ENCODE peak calls at places on chromosomes 7 and 10, in five cellular contexts. P, U, F, R and D are unnamed samples.

GRCh38 chr10:119383174-119383856 is 159.2 kb downstream of the RGS10 start:
- DNase-seq in P (no peak), U (no peak), F (no peak), R (no peak), D (no peak)

GRCh38 chr7:156490021-156490800 is 150.4 kb upstream of the RNF32 start:
- DNase-seq in P (no peak), U (no peak), F (no peak), R (no peak), D (no peak)

GRCh38 chr7:98346515-98347069 is 54.3 kb downstream of the BAIAP2L1 start:
- DNase-seq in P (no peak), U (no peak), F (no peak), R (no peak), D (no peak)

GRCh38 chr10:110923856-110924493 is 4.6 kb downstream of the SHOC2 start:
- DNase-seq in P (no peak), U (no peak), F (no peak), R (no peak), D (no peak)

GRCh38 chr10:122748496-122748895 is 48.9 kb upstream of the C10orf120 start:
- DNase-seq in P (no peak), U (no peak), F (no peak), R (no peak), D (no peak)

GRCh38 chr7:114310344-114311118 is 104.1 kb upstream of the FOXP2 start:
- DNase-seq in P (no peak), U (no peak), F (no peak), R (peak), D (no peak)

GRCh38 chr7:1947586-1948217 is 277.6 kb downstream of the ELFN1 start:
- DNase-seq in P (peak), U (no peak), F (no peak), R (no peak), D (no peak)

GRCh38 chr7:92517626-92518025 is 10.7 kb downstream of the PEX1 start:
- DNase-seq in P (no peak), U (no peak), F (no peak), R (peak), D (no peak)

GRCh38 chr10:130512936-130513335 is 376.7 kb downstream of the GLRX3 start:
- DNase-seq in P (no peak), U (no peak), F (no peak), R (no peak), D (no peak)

GRCh38 chr7:76364198-76364584 is 5.4 kb upstream of the YWHAG start:
- DNase-seq in P (no peak), U (no peak), F (no peak), R (peak), D (no peak)
- H3K4me3 ChIP-seq in P (peak), U (no peak), F (no peak), R (peak), D (no peak)

GRCh38 chr10:95296764-95297163 is 6.0 kb upstream of the PDLIM1 start:
- DNase-seq in P (no peak), U (no peak), F (no peak), R (no peak), D (no peak)

GRCh38 chr10:95295031-95295755 is 4.4 kb upstream of the PDLIM1 start:
- DNase-seq in P (peak), U (peak), F (peak), R (peak), D (no peak)

GRCh38 chr10:95300140-95300539 is 9.3 kb upstream of the PDLIM1 start:
- DNase-seq in P (no peak), U (no peak), F (no peak), R (no peak), D (no peak)

GRCh38 chr10:95291634-95292039 is 834 bp upstream of the PDLIM1 start:
- DNase-seq in P (no peak), U (no peak), F (no peak), R (no peak), D (no peak)

DNA sequence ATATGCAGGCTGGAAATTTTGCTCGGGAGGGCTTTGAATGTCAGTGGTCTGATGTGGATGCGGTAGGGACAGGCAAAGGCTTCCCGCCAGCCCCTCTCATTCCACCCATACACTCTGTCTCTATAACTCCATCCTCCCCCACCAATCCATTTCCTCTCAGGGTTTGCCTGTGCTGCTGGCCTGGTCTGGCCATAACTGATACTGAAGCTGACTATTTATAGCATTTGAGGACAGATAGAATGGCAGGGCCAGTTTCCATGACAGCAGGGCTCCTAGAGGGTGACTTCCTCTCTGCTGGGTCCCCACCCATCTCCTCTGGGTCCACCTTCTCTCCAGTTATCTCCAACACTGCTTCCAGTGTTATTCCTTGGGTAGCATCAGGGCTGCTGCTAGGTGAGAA is 6.6 kb upstream of the PDLIM1 start:
- DNase-seq in P (no peak), U (no peak), F (no peak), R (no peak), D (no peak)
- H3K4me3 ChIP-seq in P (no peak), U (no peak), F (no peak), R (no peak), D (no peak)

DNA sequence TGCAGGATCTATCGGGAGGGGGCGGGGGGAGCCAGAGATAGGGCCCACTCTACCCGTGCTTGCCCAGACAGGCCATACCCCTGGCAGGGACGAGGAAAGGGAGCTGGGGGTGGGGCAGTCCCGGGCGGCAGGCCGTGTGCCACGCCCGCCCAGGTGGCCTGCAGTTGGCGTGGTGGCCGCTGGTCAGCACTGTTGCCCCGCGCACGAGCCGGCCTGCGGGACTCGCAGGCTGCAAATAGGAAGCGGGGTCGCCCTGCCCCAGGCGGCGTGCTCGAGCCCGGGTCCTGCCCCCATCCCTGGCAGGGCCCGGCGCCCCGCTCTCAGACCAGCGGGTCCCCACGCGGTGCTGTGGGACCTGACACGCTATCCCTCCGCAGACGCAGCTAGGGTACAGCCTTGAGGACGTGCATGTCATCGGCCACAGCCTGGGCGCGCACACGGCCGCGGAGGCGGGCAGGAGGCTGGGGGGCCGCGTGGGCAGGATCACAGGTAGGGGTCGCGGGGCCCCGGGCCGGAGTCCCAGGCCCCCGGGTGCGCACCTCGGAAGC is 6.7 kb downstream of the PNLIPRP2 start:
- DNase-seq in P (no peak), U (peak), F (no peak), R (no peak), D (peak)
- H3K4me3 ChIP-seq in P (peak), U (peak), F (no peak), R (no peak), D (peak)

GRCh38 chr10:117175901-117176534 is 21.3 kb upstream of the KCNK18 start:
- DNase-seq in P (peak), U (peak), F (peak), R (peak), D (no peak)
- H3K4me3 ChIP-seq in P (peak), U (peak), F (no peak), R (peak), D (peak)

GRCh38 chr7:143384741-143385631 is 3.8 kb downstream of the ZYX start:
- DNase-seq in P (peak), U (no peak), F (no peak), R (no peak), D (no peak)
- H3K4me3 ChIP-seq in P (peak), U (no peak), F (no peak), R (peak), D (no peak)

GRCh38 chr7:44604941-44605340 is 1.5 kb upstream of the OGDH start:
- DNase-seq in P (no peak), U (no peak), F (no peak), R (no peak), D (no peak)
- H3K4me3 ChIP-seq in P (no peak), U (no peak), F (no peak), R (no peak), D (peak)

DNA sequence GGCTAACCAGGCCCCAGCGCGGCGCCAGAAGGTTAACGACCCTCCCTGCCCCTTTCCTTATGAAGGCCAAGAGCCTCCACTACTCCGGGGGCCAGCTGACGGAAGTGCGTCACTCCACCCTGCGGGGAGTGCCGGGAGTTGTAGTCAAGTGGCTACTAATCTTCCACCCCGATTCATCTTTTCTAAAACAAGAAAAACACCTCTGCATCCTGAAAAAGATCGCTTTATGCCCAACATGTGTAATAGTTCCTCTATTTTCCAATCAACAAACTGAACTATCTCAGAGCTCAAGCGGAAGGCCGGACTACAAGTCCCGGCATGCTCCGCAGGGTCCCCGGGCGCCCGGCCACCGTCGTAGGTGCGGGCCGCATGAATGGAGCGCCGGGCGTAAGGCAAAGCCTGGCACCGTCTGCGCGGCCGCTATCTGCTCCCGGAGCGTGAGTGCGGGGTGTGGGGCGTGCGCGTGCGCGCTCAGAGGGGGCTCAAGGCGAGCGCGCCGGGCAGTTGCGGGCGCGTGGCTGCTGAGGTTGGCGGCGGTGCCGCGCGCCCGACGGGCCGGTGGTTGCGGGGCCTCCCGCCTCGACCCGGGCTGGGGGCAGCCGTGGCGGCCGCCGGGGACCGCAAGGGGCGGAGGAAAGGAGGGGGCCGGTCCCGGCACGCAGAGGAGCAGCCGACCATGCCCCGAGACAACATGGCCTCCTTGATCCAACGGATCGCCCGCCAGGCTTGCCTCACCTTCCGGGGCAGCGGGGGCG is at the start of gene ADO:
- DNase-seq in P (peak), U (peak), F (peak), R (peak), D (peak)
- H3K4me3 ChIP-seq in P (peak), U (peak), F (peak), R (peak), D (peak)

DNA sequence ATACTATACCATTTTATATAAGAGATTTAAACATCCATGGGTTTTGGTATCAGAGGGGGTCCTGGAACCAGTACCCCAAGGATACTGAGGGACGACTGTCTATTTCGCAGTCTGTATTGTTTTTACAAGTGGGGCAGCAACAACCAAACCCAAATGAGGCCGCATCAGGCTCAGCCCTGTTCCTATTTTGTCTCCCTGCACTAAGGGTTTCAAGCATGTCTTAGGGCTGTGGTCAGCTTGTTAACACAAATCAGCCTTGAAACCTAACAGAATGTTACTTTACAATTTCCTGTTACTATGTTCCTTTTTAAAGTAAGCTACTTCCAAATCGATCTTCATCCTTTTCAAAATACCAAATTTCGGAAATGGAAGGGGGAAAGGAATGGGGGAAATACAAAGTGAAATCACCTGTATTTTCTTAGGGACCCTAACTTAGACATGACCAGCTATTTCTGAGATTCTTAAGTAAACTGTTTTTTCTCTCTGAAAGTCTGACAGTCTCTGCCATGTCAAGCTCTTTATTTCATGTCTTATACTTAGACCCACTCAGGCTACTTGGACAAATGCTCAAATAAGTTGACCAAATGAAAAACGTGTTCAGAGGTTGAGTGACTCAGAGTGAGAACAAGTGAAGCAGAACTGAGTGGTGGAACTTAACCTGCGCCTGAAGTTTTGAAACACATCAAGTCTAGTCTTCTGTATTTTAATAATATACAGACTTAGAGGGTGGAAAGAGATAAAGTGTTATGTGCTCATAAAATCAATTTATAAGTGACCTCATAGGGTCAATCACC is 75.8 kb downstream of the C1GALT1 start:
- DNase-seq in P (no peak), U (no peak), F (peak), R (no peak), D (no peak)
- H3K4me3 ChIP-seq in P (no peak), U (no peak), F (peak), R (no peak), D (no peak)

DNA sequence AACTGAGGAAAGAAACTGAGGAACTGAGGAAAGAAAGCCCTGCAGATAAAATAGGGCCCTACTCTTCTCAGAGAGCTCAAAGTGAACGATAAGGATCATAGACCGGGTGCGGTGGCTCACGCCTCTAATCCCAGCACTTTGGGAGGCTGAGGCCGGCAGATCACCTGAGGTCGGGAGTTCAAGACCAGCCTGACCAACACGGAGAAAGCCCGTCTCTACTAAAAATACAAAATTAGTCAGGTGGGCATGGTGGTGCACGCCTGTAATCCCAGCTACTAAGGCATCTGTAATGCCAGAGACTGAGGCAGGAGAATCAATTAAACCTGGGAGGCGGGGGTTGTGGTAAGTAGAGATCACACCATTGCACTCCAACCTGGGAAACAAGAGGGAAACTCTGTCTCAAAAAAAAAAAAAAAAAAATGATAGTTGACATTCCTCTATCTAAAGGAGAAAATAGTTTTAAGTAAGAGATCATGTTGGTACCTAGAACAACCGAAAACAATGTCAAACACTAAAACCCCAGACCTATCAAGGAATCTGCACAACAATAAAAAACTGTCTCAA is 2.5 kb downstream of the MKRN1 start:
- DNase-seq in P (no peak), U (no peak), F (no peak), R (no peak), D (no peak)
- H3K4me3 ChIP-seq in P (peak), U (no peak), F (peak), R (peak), D (peak)

DNA sequence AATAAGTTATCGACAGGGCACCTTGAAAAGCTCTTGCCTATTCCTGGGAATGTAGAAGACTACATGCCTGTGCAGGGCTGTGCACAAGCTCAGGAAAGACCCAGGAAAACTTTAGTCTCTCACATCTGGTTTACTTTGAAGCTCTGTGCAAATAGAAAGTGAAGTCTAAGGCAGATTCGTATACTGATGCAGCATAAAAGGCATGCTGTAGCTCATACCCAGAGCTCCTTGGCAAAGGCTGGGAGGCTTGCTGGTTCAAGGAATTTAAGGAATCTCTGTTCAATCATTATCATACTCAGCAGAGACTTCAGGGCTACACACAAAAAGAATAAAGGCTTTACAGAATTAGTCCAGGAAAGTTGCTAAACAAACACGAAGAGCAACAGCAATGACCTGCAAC is 192.0 kb downstream of the OTUD1 start:
- DNase-seq in P (no peak), U (no peak), F (no peak), R (no peak), D (no peak)
- H3K4me3 ChIP-seq in P (no peak), U (no peak), F (no peak), R (no peak), D (no peak)